ENCODE peak calls at places on chromosomes 12 and 14, in four cellular contexts. U is AG04450, W is PC-3, Z is fibroblast of mammary gland. Y is an unnamed sample.

GRCh38 chr12:2691340-2692111 is 103.2 kb upstream of the FKBP4 start:
- DNase-seq in Z (no peak), U (no peak), W (no peak), Y (no peak)

GRCh38 chr12:62686938-62687337 is 220.3 kb downstream of the MON2 start:
- DNase-seq in Z (peak), U (no peak), W (no peak), Y (no peak)

GRCh38 chr12:117587646-117588287 is 226.3 kb upstream of the NOS1 start:
- DNase-seq in U (no peak), W (peak), Z (no peak), Y (no peak)

GRCh38 chr14:60166144-60166543 is 946 bp upstream of the DHRS7 start:
- DNase-seq in W (no peak), U (no peak), Z (no peak), Y (no peak)

GRCh38 chr12:66237505-66238175 is 48.6 kb downstream of the IRAK3 start:
- DNase-seq in U (no peak), Z (no peak), W (no peak), Y (no peak)

GRCh38 chr12:42557586-42558172 is 31.9 kb downstream of the PRICKLE1 start:
- DNase-seq in U (no peak), W (no peak), Z (no peak), Y (no peak)

GRCh38 chr12:31297572-31298509 is 28.1 kb downstream of the SINHCAF start:
- DNase-seq in W (no peak), Z (no peak), U (no peak), Y (no peak)

GRCh38 chr12:131865196-131865875 is 29.1 kb upstream of the ULK1 start:
- DNase-seq in W (peak), U (no peak), Z (no peak), Y (no peak)

GRCh38 chr14:102666635-102667034 is 74.2 kb downstream of the RCOR1 start:
- DNase-seq in Z (peak), W (no peak), U (no peak), Y (no peak)

GRCh38 chr12:57366315-57366714 is 64.5 kb downstream of the R3HDM2 start:
- DNase-seq in Z (no peak), W (no peak), U (no peak), Y (no peak)

GRCh38 chr14:71467419-71467818 is 464.8 kb upstream of the RGS6 start:
- DNase-seq in W (no peak), Z (peak), U (no peak), Y (no peak)

GRCh38 chr12:71958457-71958856 is 19.8 kb downstream of the TPH2 start:
- DNase-seq in U (peak), Z (no peak), W (no peak), Y (no peak)

GRCh38 chr14:34138175-34138574 is 187.3 kb upstream of the EGLN3 start:
- DNase-seq in U (no peak), W (no peak), Z (no peak), Y (no peak)

GRCh38 chr12:66910366-66910974 is 231.6 kb upstream of the GRIP1 start:
- DNase-seq in W (no peak), Z (no peak), U (no peak), Y (no peak)

GRCh38 chr14:24443053-24443683 is 592 bp upstream of the SDR39U1 start:
- DNase-seq in U (no peak), W (no peak), Z (no peak), Y (no peak)

GRCh38 chr12:87157791-87158190 is 871.4 kb downstream of the C12orf50 start:
- DNase-seq in W (peak), U (peak), Z (peak), Y (peak)

GRCh38 chr14:49306152-49306751 is 279.9 kb downstream of the RPS29 start:
- DNase-seq in W (peak), Z (peak), U (no peak), Y (no peak)

GRCh38 chr14:90281261-90281660 is 24.9 kb downstream of the PSMC1 start:
- DNase-seq in U (peak), Z (peak), W (peak), Y (no peak)

GRCh38 chr12:103780093-103780440 is 61.0 kb downstream of the NT5DC3 start:
- DNase-seq in W (no peak), U (no peak), Z (peak), Y (no peak)

GRCh38 chr14:47917344-47917954 is 242.0 kb upstream of the MDGA2 start:
- DNase-seq in W (peak), Z (peak), U (no peak), Y (no peak)

GRCh38 chr12:123063535-123063934 is 83.1 kb downstream of the ARL6IP4 start:
- DNase-seq in Z (peak), U (no peak), W (peak), Y (no peak)
- TF ChIP-seq CTCF in Z (peak), U (peak), W (peak), Y (peak)

GRCh38 chr12:75646329-75646940 is 135.0 kb upstream of the KRR1 start:
- DNase-seq in Z (no peak), W (no peak), U (no peak), Y (no peak)
- TF ChIP-seq CTCF in Z (no peak), W (no peak), U (no peak), Y (no peak)

DNA sequence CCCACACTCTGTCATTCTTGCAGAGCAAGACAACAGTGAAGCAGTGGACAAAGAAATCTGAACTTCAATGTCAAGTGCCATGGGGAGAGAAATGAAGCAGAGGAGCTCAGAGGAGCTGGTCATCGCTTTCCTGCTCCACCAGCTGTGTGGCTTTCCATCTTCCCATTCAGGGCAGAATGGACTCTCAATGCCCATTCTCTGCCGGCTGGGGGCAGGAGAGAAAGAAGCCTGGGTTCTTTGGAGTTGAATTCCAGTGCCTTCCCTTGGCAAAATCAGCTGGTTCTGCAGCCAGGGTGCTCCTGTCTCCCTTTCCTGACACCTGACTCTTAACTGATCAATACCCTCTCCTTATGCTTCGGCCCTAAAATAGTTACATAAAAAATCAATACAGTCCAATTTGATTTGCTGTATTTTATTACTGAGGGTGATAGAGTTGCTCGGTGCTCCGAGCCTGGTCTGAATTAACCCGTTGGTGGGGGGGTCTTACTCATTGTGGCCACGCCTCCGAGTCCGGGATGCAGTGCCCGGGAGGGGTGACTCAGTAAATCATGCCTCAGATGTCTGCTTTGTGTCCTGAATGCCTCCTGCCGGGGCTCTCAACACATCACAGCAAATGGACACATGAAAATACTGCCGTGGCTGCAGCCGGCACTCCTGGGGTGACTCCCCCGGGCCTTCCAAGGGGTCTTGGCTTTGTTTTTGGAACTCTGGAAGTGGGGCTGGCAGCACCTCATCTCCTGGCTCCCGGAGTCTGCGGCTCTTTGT is 128.7 kb downstream of the AACS start:
- DNase-seq in Z (peak), U (no peak), W (peak), Y (no peak)
- TF ChIP-seq CTCF in Z (peak), U (no peak), W (no peak), Y (no peak)

DNA sequence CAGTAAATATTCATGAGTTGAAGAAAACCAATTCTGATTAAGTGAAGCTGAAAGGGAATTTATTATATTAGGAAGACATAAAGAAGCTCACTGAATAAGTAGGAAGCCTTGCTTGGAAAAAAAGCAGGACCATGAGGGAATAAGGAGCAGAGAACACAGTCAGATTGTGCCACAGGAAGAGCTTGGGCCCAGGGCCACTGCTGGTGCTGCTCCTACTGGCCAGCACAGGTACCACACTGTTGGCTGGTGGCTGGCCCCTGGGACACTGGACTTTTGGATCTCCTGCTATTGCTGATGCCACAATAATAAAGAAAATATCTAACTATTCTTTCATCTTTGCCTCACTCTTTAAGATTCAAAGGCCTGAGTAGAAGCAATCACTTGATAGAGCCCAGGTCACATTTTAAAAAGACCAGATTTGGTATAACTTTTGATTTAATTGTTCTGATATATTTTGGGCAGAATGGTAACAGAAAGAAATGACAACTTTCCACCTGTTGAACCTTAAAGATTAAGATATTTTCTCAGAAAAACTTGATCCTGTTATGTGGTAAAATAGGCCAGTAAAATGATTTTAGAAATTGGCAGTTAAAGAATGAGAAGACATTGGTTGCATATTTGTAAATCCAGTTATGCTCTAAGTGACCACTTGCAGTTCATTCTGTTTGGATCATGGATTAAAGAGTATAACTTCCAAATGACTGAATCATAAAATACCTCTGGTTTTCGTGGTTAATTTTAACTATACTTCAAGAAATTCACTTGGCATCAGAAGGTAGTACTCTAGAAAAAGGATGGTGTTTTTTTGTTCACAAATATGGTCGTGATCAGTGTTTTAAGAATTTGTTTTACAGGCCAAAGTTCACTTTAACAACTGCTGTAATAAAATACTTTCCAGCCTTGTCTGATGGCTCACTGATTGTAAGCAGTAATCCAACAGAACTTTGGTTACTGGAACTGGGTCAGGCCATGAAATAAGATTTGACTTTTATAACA is 68.3 kb downstream of the DERA start:
- DNase-seq in U (peak), W (peak), Z (peak), Y (peak)
- TF ChIP-seq CTCF in U (peak), W (peak), Z (peak), Y (peak)

GRCh38 chr12:121005346-121005815 is 10.9 kb downstream of the C12orf43 start:
- DNase-seq in W (peak), U (no peak), Z (peak), Y (no peak)
- TF ChIP-seq CTCF in W (peak), U (peak), Z (peak), Y (peak)

DNA sequence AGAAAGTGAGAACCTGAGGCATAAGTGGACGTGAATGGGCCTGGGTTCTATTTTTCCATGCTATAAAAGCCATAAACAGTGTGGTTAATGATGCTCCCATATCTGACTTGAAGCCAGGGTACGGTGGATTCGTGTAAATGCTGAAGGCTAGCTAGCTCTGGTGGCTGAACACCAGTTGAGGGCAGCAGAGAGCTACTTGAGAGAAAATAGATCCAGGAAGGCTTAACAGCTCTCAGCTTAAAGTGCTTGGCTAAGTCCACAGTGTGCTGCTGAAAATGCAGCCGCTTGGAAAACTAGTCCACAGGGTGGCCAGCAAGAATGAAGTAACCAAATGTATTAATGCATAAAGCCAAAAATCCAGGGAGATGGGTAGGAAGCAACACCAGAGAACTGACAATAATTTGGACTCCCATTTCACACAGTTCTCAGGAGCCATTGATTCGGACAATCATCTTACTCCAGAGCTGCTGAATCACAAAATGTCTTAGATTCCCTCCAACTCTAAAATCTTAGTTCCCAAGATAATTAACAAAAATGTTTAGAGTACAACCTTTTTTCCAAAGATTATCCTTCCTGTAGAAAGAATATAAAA is 15.0 kb upstream of the FOXG1 start:
- DNase-seq in Z (peak), U (no peak), W (peak), Y (no peak)
- TF ChIP-seq CTCF in Z (peak), U (peak), W (peak), Y (peak)

GRCh38 chr12:54596526-54596946 is 8.1 kb upstream of the PPP1R1A start:
- DNase-seq in Z (peak), W (peak), U (peak), Y (peak)

GRCh38 chr12:54602661-54603060 is 14.2 kb upstream of the PPP1R1A start:
- DNase-seq in Z (no peak), W (no peak), U (no peak), Y (no peak)

GRCh38 chr12:54601841-54602240 is 13.4 kb upstream of the PPP1R1A start:
- DNase-seq in Z (peak), W (peak), U (no peak), Y (no peak)

GRCh38 chr12:54595471-54595870 is 7.0 kb upstream of the PPP1R1A start:
- DNase-seq in W (no peak), U (no peak), Z (no peak), Y (no peak)

DNA sequence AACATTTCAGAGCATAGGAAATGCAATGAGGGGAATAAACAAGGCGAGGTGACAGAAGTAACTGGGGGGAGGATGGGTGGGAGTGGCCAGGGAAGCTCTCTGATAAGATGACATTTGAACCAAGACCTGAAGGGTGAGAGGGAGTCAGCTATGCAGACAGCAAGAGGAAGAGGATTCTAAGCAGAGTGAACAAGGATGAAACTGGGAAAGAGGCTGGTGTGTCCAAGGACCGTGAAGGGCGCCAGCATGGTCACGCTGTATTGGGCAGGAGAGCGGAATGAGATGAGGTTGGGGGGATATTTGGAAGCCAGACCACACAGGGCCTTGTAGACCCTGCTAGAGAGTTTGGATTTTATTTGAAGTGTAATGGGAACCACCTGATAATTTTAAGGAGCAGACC is 10.5 kb upstream of the PPP1R1A start:
- DNase-seq in W (no peak), U (no peak), Z (no peak), Y (no peak)
- TF ChIP-seq CTCF in W (no peak), U (no peak), Z (no peak), Y (no peak)

DNA sequence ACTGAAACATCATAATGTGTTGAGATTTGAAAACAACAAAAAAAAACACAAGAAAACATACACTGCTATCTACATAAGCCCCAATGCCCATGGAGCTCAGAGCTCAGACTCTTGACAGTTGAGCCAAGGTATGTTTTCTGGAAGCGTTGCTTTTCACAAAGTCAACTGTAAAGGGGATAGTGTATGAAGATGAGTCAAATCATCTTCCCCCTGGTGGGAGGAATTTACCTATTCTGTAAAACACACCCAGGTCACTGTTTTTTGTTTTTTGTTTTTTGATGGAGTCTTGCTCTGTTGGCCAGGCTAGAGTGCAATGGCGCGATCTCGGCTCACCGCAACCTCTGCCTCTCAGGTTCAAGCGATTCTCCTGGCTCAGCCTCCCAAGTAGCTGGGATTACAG is 361.4 kb upstream of the DIO2 start:
- DNase-seq in W (no peak), U (no peak), Z (no peak), Y (no peak)
- TF ChIP-seq CTCF in W (no peak), U (no peak), Z (peak), Y (no peak)

GRCh38 chr14:99562848-99563748 is 40.9 kb downstream of the CCDC85C start:
- DNase-seq in Z (peak), W (peak), U (peak), Y (no peak)
- TF ChIP-seq CTCF in Z (peak), W (peak), U (peak), Y (no peak)

GRCh38 chr14:106141242-106142220 is 615.1 kb downstream of the TMEM121 start:
- DNase-seq in U (no peak), Z (no peak), W (no peak), Y (no peak)
- TF ChIP-seq CTCF in U (no peak), Z (no peak), W (peak), Y (no peak)

Y was measured in AG09319.